ENCODE peak calls at places on chromosomes 2 and 18, in four cellular contexts. S, Y, V and U are unnamed samples.

GRCh38 chr18:56593906-56594305 is 44.5 kb downstream of the TXNL1 start:
- DNase-seq in S (peak), Y (no peak), V (no peak), U (no peak)

GRCh38 chr2:137165968-137166367 is 400.6 kb downstream of the THSD7B start:
- DNase-seq in S (no peak), Y (no peak), V (no peak), U (no peak)

GRCh38 chr2:163838890-163839289 is 103.1 kb upstream of the FIGN start:
- DNase-seq in V (no peak), S (no peak), Y (no peak), U (no peak)

GRCh38 chr2:214436470-214436869 is 25.6 kb downstream of the VWC2L start:
- DNase-seq in Y (no peak), V (no peak), S (no peak), U (no peak)

GRCh38 chr2:187547353-187547979 is 6.8 kb downstream of the TFPI start:
- DNase-seq in Y (no peak), V (no peak), S (peak), U (peak)

GRCh38 chr2:112731479-112731878 is 10.7 kb downstream of the NT5DC4 start:
- DNase-seq in S (no peak), V (no peak), Y (no peak), U (no peak)

GRCh38 chr2:191234456-191234855 is 10.7 kb upstream of the MYO1B start:
- DNase-seq in Y (no peak), S (no peak), V (no peak), U (no peak)

GRCh38 chr2:109410021-109410815 is 203.5 kb downstream of the SEPTIN10 start:
- DNase-seq in V (peak), S (no peak), Y (no peak), U (no peak)

GRCh38 chr2:111194835-111195621 is 74.3 kb downstream of the BCL2L11 start:
- DNase-seq in V (peak), Y (no peak), S (no peak), U (no peak)

GRCh38 chr2:41947701-41948396 is 100.0 kb upstream of the PKDCC start:
- DNase-seq in Y (no peak), S (no peak), V (peak), U (no peak)

GRCh38 chr2:144099746-144100438 is 420.0 kb downstream of the ZEB2 start:
- DNase-seq in S (peak), Y (no peak), V (peak), U (no peak)

GRCh38 chr2:112142525-112143078 is 4.4 kb downstream of the FBLN7 start:
- DNase-seq in V (no peak), Y (no peak), S (no peak), U (no peak)

GRCh38 chr18:70022636-70023035 is 75.0 kb upstream of the CD226 start:
- DNase-seq in S (no peak), V (no peak), Y (no peak), U (no peak)

GRCh38 chr2:207896525-207897295 is 127.0 kb upstream of the FZD5 start:
- DNase-seq in V (peak), Y (no peak), S (no peak), U (peak)

GRCh38 chr2:158598856-158599517 is 142.2 kb downstream of the PKP4 start:
- DNase-seq in S (no peak), Y (no peak), V (no peak), U (peak)

GRCh38 chr2:223860809-223861738 is 23.7 kb upstream of the AP1S3 start:
- DNase-seq in Y (no peak), V (no peak), S (peak), U (no peak)

GRCh38 chr2:166234112-166234846 is 106.5 kb upstream of the SCN1A start:
- DNase-seq in Y (no peak), V (no peak), S (peak), U (no peak)

GRCh38 chr2:40304340-40304739 is 147.6 kb downstream of the SLC8A1 start:
- DNase-seq in Y (peak), V (peak), S (no peak), U (no peak)

GRCh38 chr2:187580462-187581124 is 26.4 kb upstream of the TFPI start:
- DNase-seq in V (peak), Y (no peak), S (peak), U (peak)

GRCh38 chr2:164606557-164606956 is 14.7 kb downstream of the GRB14 start:
- DNase-seq in Y (no peak), S (no peak), V (no peak), U (no peak)

GRCh38 chr2:64166212-64166611 is 22.0 kb upstream of the PELI1 start:
- DNase-seq in Y (no peak), V (no peak), S (no peak), U (no peak)

GRCh38 chr2:237205551-237205950 is 119.9 kb downstream of the COPS8 start:
- DNase-seq in Y (no peak), V (no peak), S (no peak), U (no peak)

GRCh38 chr2:229641676-229642075 is 72.7 kb downstream of the DNER start:
- DNase-seq in S (no peak), V (peak), Y (no peak), U (no peak)

GRCh38 chr2:79219383-79219988 is 59.9 kb upstream of the REG3A start:
- DNase-seq in V (peak), Y (no peak), S (peak), U (peak)

GRCh38 chr2:24400207-24400907 is 40.0 kb upstream of the ITSN2 start:
- DNase-seq in S (no peak), Y (no peak), V (peak), U (peak)

GRCh38 chr18:78406743-78407455 is 572.7 kb upstream of the SALL3 start:
- DNase-seq in Y (peak), S (no peak), V (no peak), U (peak)

GRCh38 chr18:11807233-11807632 is 44.0 kb upstream of the CHMP1B start:
- DNase-seq in S (no peak), Y (no peak), V (no peak), U (no peak)

GRCh38 chr2:117856415-117857210 is 42.1 kb downstream of the DDX18 start:
- DNase-seq in S (peak), Y (no peak), V (peak), U (no peak)

GRCh38 chr2:224875153-224875552 is 159.0 kb upstream of the CCDC195 start:
- DNase-seq in V (no peak), S (no peak), Y (no peak), U (no peak)

GRCh38 chr2:96143848-96144480 is 1.3 kb downstream of the DUSP2 start:
- DNase-seq in V (peak), Y (peak), S (no peak), U (peak)

GRCh38 chr2:153059338-153060052 is 341.1 kb downstream of the ARL6IP6 start:
- DNase-seq in Y (no peak), S (peak), V (peak), U (peak)

GRCh38 chr2:23586691-23587090 is 201.7 kb downstream of the KLHL29 start:
- DNase-seq in V (no peak), S (no peak), Y (peak), U (peak)

GRCh38 chr18:3060667-3061580 is 48.0 kb upstream of the LPIN2 start:
- DNase-seq in S (no peak), V (no peak), Y (no peak), U (no peak)

GRCh38 chr2:236168110-236169067 is at the start of gene GBX2:
- DNase-seq in V (peak), Y (peak), S (peak), U (peak)

GRCh38 chr2:43217228-43218220 is 8.9 kb downstream of the ZFP36L2 start:
- DNase-seq in S (no peak), V (peak), Y (peak), U (peak)

GRCh38 chr2:28164280-28164801 is 228.3 kb upstream of the FOSL2 start:
- DNase-seq in Y (no peak), V (no peak), S (no peak), U (peak)

GRCh38 chr2:14700753-14701152 is 68.2 kb downstream of the LRATD1 start:
- DNase-seq in V (peak), S (no peak), Y (no peak), U (no peak)

GRCh38 chr18:56658261-56658660 is 7.1 kb downstream of the WDR7 start:
- DNase-seq in V (no peak), S (no peak), Y (no peak), U (no peak)

GRCh38 chr2:96546321-96546720 is 9.8 kb downstream of the ARID5A start:
- DNase-seq in S (no peak), Y (peak), V (no peak), U (no peak)